ENCODE peak calls at places on chromosome 6, in nine cellular contexts. J, O, U, V, G, A, F, H and M are unnamed samples.

GRCh38 chr6:85506441-85507093 is 56.7 kb downstream of the NT5E start:
- DNase-seq in H (no peak), O (no peak), G (no peak), F (no peak), J (no peak), V (no peak), U (no peak), A (no peak), M (no peak)

GRCh38 chr6:107633680-107634141 is 143.8 kb downstream of the SOBP start:
- DNase-seq in U (peak; percentile 45), F (no peak), J (no peak), V (no peak), A (no peak), O (no peak), H (no peak), G (no peak), M (no peak)

GRCh38 chr6:36126553-36127458 is 3.5 kb upstream of the MAPK13 start:
- DNase-seq in J (no peak), U (no peak), H (peak; percentile 34), O (no peak), G (no peak), A (peak; percentile 18), V (no peak), F (no peak), M (no peak)

GRCh38 chr6:89035252-89036106 is 45.1 kb upstream of the PNRC1 start:
- DNase-seq in F (peak; percentile 41), V (peak; percentile 77), G (peak; percentile 70), J (peak; percentile 90), A (no peak), U (no peak), H (peak; percentile 64), O (no peak), M (peak; percentile 53)

GRCh38 chr6:22251331-22251730 is 45.5 kb downstream of the PRL start:
- DNase-seq in G (no peak), O (no peak), H (no peak), U (no peak), J (no peak), A (no peak), V (no peak), F (no peak), M (no peak)

GRCh38 chr6:19180348-19181073 is 656.7 kb upstream of the ID4 start:
- DNase-seq in H (peak; percentile 35), U (no peak), V (peak; percentile 84), O (no peak), G (no peak), A (no peak), F (no peak), J (peak; percentile 71), M (peak; percentile 70)

GRCh38 chr6:149846321-149846720 is 17.8 kb downstream of the LRP11 start:
- DNase-seq in F (no peak), J (peak; percentile 56), H (peak; percentile 84), A (peak; percentile 21), O (no peak), U (no peak), G (peak; percentile 65), V (no peak), M (no peak)

GRCh38 chr6:157615411-157615763 is 207.7 kb upstream of the SNX9 start:
- DNase-seq in J (no peak), U (no peak), O (no peak), V (no peak), H (no peak), G (no peak), F (peak; percentile 47), A (no peak), M (no peak)

GRCh38 chr6:145818796-145819195 is 4.2 kb upstream of the FBXO30 start:
- DNase-seq in F (no peak), A (no peak), H (no peak), O (no peak), J (no peak), V (no peak), G (no peak), U (no peak), M (no peak)

GRCh38 chr6:168377481-168377850 is 57.9 kb upstream of the DACT2 start:
- DNase-seq in A (no peak), U (no peak), J (no peak), H (no peak), G (no peak), V (peak; percentile 77), F (no peak), O (no peak), M (no peak)

GRCh38 chr6:157710604-157711003 is 112.4 kb upstream of the SNX9 start:
- DNase-seq in V (no peak), F (no peak), O (no peak), U (no peak), G (no peak), J (no peak), A (no peak), H (no peak), M (no peak)

GRCh38 chr6:63351995-63352586 is 32.3 kb upstream of the LGSN start:
- DNase-seq in U (peak; percentile 4), O (peak; percentile 33), G (no peak), H (no peak), V (no peak), F (no peak), A (no peak), J (no peak), M (no peak)

GRCh38 chr6:64012351-64013060 is 376.9 kb downstream of the PHF3 start:
- DNase-seq in H (peak; percentile 2), A (peak; percentile 77), O (no peak), U (peak; percentile 82), F (no peak), G (no peak), V (no peak), J (no peak), M (no peak)

GRCh38 chr6:39665871-39666270 is 59.3 kb downstream of the KIF6 start:
- DNase-seq in U (no peak), F (no peak), O (no peak), V (no peak), H (no peak), A (no peak), J (no peak), G (no peak), M (no peak)

GRCh38 chr6:53986165-53986720 is 125.0 kb upstream of the MLIP start:
- DNase-seq in A (peak; percentile 54), U (peak; percentile 72), O (peak; percentile 34), G (no peak), F (no peak), J (no peak), V (peak; percentile 47), H (peak; percentile 76), M (no peak)

GRCh38 chr6:74091133-74091793 is 395.3 kb downstream of the CD109 start:
- DNase-seq in G (no peak), V (no peak), U (peak; percentile 88), H (no peak), A (peak; percentile 55), O (peak; percentile 65), F (no peak), J (no peak), M (no peak)

DNA sequence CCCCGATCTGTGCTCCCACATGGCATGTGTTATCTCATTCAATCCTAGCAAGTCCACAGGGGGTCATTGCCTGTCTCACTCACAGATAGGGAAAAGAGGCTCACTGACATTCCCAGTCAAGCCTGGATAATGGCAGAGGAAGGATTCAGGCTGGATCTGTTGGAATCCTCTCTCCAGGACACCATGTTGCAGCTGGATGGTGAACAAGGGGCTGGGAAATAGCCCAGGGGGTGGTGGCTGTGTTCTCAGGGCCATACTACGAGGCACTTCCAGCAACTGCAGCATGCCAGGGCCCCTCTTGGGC is 5.0 kb upstream of the SPDEF start:
- DNase-seq in V (no peak), J (no peak), U (no peak), F (no peak), G (no peak), O (no peak), A (peak; percentile 96), H (no peak), M (no peak)
- H3K27ac ChIP-seq in V (no peak overlapping the region), J (no peak overlapping the region), U (no peak overlapping the region), F (no peak overlapping the region), G (no peak overlapping the region), O (no peak overlapping the region), A (peak overlapping the region; percentile 13), H (no peak overlapping the region), M (no peak overlapping the region)

GRCh38 chr6:117870477-117871243 is 36.4 kb upstream of the SLC35F1 start:
- DNase-seq in A (no peak), O (no peak), G (no peak), H (no peak), F (no peak), U (no peak), J (no peak), V (no peak), M (no peak)
- H3K4me3 ChIP-seq in A (no peak overlapping the region), O (no peak overlapping the region), G (no peak overlapping the region), H (no peak overlapping the region), F (no peak overlapping the region), U (no peak overlapping the region), J (no peak overlapping the region), V (no peak overlapping the region), M (no peak overlapping the region)

GRCh38 chr6:160309718-160310117 is 38.5 kb upstream of the SLC22A3 start:
- DNase-seq in U (no peak), F (no peak), J (no peak), H (no peak), O (no peak), G (no peak), A (no peak), V (no peak), M (no peak)
- H3K27ac ChIP-seq in U (no peak overlapping the region), F (no peak overlapping the region), J (no peak overlapping the region), H (no peak overlapping the region), O (no peak overlapping the region), G (no peak overlapping the region), A (no peak overlapping the region), V (no peak overlapping the region), M (no peak overlapping the region)

GRCh38 chr6:3733321-3733925 is 18.1 kb downstream of the PXDC1 start:
- DNase-seq in G (peak; percentile 20), V (no peak), J (peak; percentile 48), O (no peak), A (no peak), U (no peak), H (no peak), F (no peak), M (no peak)

GRCh38 chr6:3737149-3737830 is 14.2 kb downstream of the PXDC1 start:
- DNase-seq in G (peak; percentile 44), A (no peak), V (no peak), J (peak; percentile 73), H (no peak), O (no peak), F (no peak), U (no peak), M (no peak)

GRCh38 chr6:3734023-3734422 is 17.5 kb downstream of the PXDC1 start:
- DNase-seq in A (no peak), G (no peak), V (no peak), O (no peak), J (peak; percentile 23), F (no peak), U (no peak), H (no peak), M (no peak)

GRCh38 chr6:3732345-3733141 is 19.0 kb downstream of the PXDC1 start:
- DNase-seq in U (peak; percentile 91), H (peak; percentile 90), O (no peak), J (peak; percentile 83), A (peak; percentile 67), F (peak; percentile 58), G (peak; percentile 87), V (peak; percentile 67), M (peak; percentile 49)

DNA sequence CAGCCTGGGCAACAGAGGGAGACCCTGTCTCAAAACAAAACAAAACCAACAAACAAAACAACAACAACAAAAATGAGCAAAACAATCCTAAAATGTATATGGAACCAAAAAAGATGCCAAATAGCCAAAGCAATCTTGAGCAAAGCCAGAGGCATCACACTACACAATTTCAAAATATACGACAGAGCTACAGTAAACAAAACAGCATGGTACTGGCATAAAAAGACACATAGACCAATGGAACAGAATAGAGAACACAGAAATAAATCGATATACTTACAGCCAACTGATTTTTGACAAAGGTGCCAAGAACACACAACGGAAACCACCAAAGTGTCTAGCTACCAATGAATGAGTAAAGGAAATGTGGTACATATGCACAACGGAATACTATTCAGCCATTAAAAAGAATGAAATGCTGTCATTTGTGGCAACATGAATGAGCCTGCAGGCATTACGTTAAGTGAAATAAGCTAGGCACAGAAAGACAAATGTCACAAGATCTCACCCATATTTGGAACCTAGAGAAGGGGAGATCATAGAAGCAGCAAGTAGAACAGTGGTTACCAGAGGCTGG is 16.4 kb downstream of the PXDC1 start:
- DNase-seq in A (no peak), O (no peak), G (no peak), U (no peak), V (no peak), F (no peak), H (no peak), J (no peak), M (no peak)
- H3K4me3 ChIP-seq in A (no peak overlapping the region), O (no peak overlapping the region), G (no peak overlapping the region), U (no peak overlapping the region), V (no peak overlapping the region), F (no peak overlapping the region), H (no peak overlapping the region), J (no peak overlapping the region), M (no peak overlapping the region)